ENCODE peak calls at places on chromosomes 13 and 19, in four cellular contexts. X is Peyer's patch, Y is GM23248, K is gastrocnemius medialis. E is an unnamed sample.

GRCh38 chr13:113210834-113211233 is 1.4 kb downstream of the CUL4A start:
- DNase-seq in X (no peak), Y (no peak), K (no peak), E (no peak)

GRCh38 chr13:30690282-30691188 is 44.8 kb upstream of the ALOX5AP start:
- DNase-seq in X (peak; percentile 56), Y (peak; percentile 96), K (peak; percentile 45), E (peak; percentile 81)

GRCh38 chr13:23753523-23753922 is 135.7 kb downstream of the MIPEP start:
- DNase-seq in X (no peak), Y (peak; percentile 37), K (no peak), E (no peak)

GRCh38 chr13:25881136-25881926 is 170.5 kb downstream of the SHISA2 start:
- DNase-seq in X (no peak), Y (no peak), K (no peak), E (no peak)

GRCh38 chr19:10870955-10871603 is at the start of gene CARM1:
- DNase-seq in X (peak; percentile 99), Y (peak; percentile 99), K (peak; percentile 96), E (peak; percentile 100)

GRCh38 chr19:6464070-6464873 is at the start of gene CRB3:
- DNase-seq in X (peak; percentile 68), Y (no peak), K (no peak), E (no peak)

GRCh38 chr19:18401580-18402112 is 4.2 kb upstream of the LRRC25 start:
- DNase-seq in X (peak; percentile 81), Y (peak; percentile 77), K (peak; percentile 63), E (peak; percentile 79)

GRCh38 chr19:872266-872951 is 12.9 kb downstream of the CFD start:
- DNase-seq in X (peak; percentile 59), Y (peak; percentile 72), K (no peak), E (no peak)

GRCh38 chr13:19864339-19865309 is 1.2 kb upstream of the ZMYM5 start:
- DNase-seq in X (peak; percentile 73), Y (peak; percentile 84), K (peak; percentile 16), E (peak; percentile 68)

GRCh38 chr19:2888739-2889224 is 11.9 kb upstream of the ZNF57 start:
- DNase-seq in X (peak; percentile 62), Y (peak; percentile 36), K (no peak), E (peak; percentile 24)

GRCh38 chr13:50892162-50892944 is 17.2 kb upstream of the RNASEH2B start:
- DNase-seq in X (peak; percentile 84), Y (no peak), K (no peak), E (no peak)

GRCh38 chr19:9885077-9885552 is 50.0 kb downstream of the PIN1 start:
- DNase-seq in X (no peak), Y (peak; percentile 73), K (no peak), E (no peak)

GRCh38 chr19:44260695-44261446 is 1.2 kb downstream of the ZNF233 start:
- DNase-seq in X (no peak), Y (peak; percentile 9), K (no peak), E (no peak)

GRCh38 chr19:16002380-16002779 is 53.6 kb downstream of the OR10H4 start:
- DNase-seq in X (no peak), Y (no peak), K (no peak), E (no peak)

GRCh38 chr19:2550431-2551171 is 74.7 kb downstream of the GADD45B start:
- DNase-seq in X (no peak), Y (peak; percentile 42), K (peak; percentile 72), E (no peak)

GRCh38 chr19:3807574-3808354 is 21.6 kb upstream of the MATK start:
- DNase-seq in X (no peak), Y (no peak), K (no peak), E (no peak)

GRCh38 chr13:59157181-59157580 is 1006.5 kb downstream of the DIAPH3 start:
- DNase-seq in X (no peak), Y (no peak), K (no peak), E (no peak)

GRCh38 chr13:49560270-49561063 is 24.9 kb downstream of the RCBTB1 start:
- DNase-seq in X (no peak), Y (peak; percentile 1), K (no peak), E (no peak)

GRCh38 chr19:7888145-7888825 is at the start of gene LRRC8E:
- DNase-seq in X (no peak), Y (peak; percentile 88), K (no peak), E (no peak)

GRCh38 chr13:94711561-94712286 is 621 bp downstream of the SOX21 start:
- DNase-seq in X (no peak), Y (peak; percentile 39), K (no peak), E (peak; percentile 63)

GRCh38 chr19:3389876-3390361 is 23.5 kb downstream of the NFIC start:
- DNase-seq in X (no peak), Y (peak; percentile 48), K (no peak), E (no peak)

GRCh38 chr19:42207767-42208259 is 9.7 kb downstream of the DEDD2 start:
- DNase-seq in X (no peak), Y (peak; percentile 93), K (no peak), E (no peak)

GRCh38 chr19:1172353-1173159 is 1.5 kb downstream of the SBNO2 start:
- DNase-seq in X (peak; percentile 50), Y (peak; percentile 77), K (peak; percentile 58), E (peak; percentile 86)

GRCh38 chr19:4547303-4548237 is 7.7 kb upstream of the LRG1 start:
- DNase-seq in X (no peak), Y (peak; percentile 23), K (no peak), E (no peak)

GRCh38 chr13:28678809-28679208 is 19.9 kb downstream of the POMP start:
- DNase-seq in X (no peak), Y (no peak), K (no peak), E (no peak)

GRCh38 chr19:19488041-19488874 is 27.1 kb downstream of the TSSK6 start:
- DNase-seq in X (no peak), Y (peak; percentile 16), K (no peak), E (no peak)

GRCh38 chr19:49533551-49534488 is 6.0 kb downstream of the RCN3 start:
- DNase-seq in X (peak; percentile 82), Y (peak; percentile 78), K (peak; percentile 61), E (peak; percentile 87)

GRCh38 chr13:59360108-59360507 is 803.6 kb downstream of the DIAPH3 start:
- DNase-seq in X (no peak), Y (no peak), K (no peak), E (no peak)

GRCh38 chr19:1269478-1270167 is 491 bp downstream of the CIRBP start:
- DNase-seq in X (peak; percentile 79), Y (peak; percentile 96), K (peak; percentile 76), E (peak; percentile 95)

GRCh38 chr13:113138792-113139551 is 16.4 kb downstream of the F10 start:
- DNase-seq in X (no peak), Y (no peak), K (no peak), E (peak; percentile 48)

GRCh38 chr13:111903143-111903542 is 163.8 kb upstream of the SOX1 start:
- DNase-seq in X (no peak), Y (no peak), K (no peak), E (no peak)

GRCh38 chr13:111901301-111901905 is 165.5 kb upstream of the SOX1 start:
- DNase-seq in X (no peak), Y (no peak), K (no peak), E (no peak)

GRCh38 chr13:111904166-111904565 is 162.8 kb upstream of the SOX1 start:
- DNase-seq in X (no peak), Y (no peak), K (no peak), E (no peak)

GRCh38 chr13:111900390-111901180 is 166.4 kb upstream of the SOX1 start:
- DNase-seq in X (no peak), Y (no peak), K (no peak), E (no peak)

DNA sequence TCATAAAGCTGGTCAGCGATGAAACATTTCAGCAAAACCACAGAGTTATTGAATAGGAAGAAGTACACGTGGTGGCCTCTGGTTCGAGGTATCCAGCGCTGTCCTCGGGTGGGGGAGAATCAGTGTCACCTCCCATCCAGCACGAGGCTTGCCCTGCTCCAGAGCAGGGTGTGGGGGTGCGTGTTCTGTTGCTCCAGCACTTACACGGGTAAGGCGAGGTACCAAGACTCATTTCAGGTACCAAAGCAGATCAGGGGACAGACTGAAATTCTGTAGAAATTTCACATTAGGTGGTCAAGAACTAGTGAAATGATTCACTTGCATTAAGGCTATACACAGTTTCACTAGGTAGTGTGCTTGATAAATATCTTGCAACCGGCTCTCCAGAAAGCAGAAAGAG is 164.2 kb upstream of the SOX1 start:
- DNase-seq in X (no peak), Y (no peak), K (no peak), E (peak; percentile 55)
- H3K4me1 ChIP-seq in X (no peaks in the 10 kb centered on the region), Y (no peaks in the 10 kb centered on the region), K (no peaks in the 10 kb centered on the region), E (no peaks in the 10 kb centered on the region)

GRCh38 chr13:77375554-77375953 is 48.7 kb upstream of the MYCBP2 start:
- DNase-seq in X (no peak), Y (peak; percentile 49), K (no peak), E (no peak)

GRCh38 chr13:77379508-77379907 is 52.6 kb upstream of the MYCBP2 start:
- DNase-seq in X (no peak), Y (peak; percentile 23), K (no peak), E (no peak)

GRCh38 chr13:77374786-77375185 is 47.9 kb upstream of the MYCBP2 start:
- DNase-seq in X (no peak), Y (no peak), K (no peak), E (no peak)

GRCh38 chr13:77378662-77379061 is 51.8 kb upstream of the MYCBP2 start:
- DNase-seq in X (no peak), Y (no peak), K (no peak), E (no peak)

DNA sequence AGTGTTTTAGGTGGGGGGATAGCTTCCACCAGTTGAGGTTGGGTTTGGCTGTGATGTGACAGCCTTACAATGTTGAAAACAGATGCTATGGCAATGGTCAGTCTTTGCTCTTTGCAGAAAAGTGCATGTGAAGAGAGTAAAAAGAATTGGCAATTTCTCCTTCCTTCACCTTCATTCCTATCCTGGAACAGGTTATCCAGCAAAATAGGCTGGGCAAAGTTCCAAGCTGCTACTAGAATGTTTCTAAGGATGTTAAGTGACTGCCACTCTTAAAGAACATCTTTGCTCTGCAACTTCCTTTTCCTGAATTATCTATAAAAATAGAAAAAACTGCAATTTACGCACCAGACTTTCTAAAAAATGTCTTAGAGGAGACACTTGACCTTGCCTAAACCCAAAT is 50.1 kb upstream of the MYCBP2 start:
- DNase-seq in X (no peak), Y (no peak), K (no peak), E (no peak)
- H3K4me1 ChIP-seq in X (no peaks in the 10 kb centered on the region), Y (peaks cover 3% of the 10 kb centered on the region), K (no peaks in the 10 kb centered on the region), E (no peaks in the 10 kb centered on the region)

GRCh38 chr13:53417601-53418000 is 389.0 kb downstream of the OLFM4 start:
- DNase-seq in X (no peak), Y (no peak), K (no peak), E (no peak)
- H3K4me1 ChIP-seq in X (no peaks in the 10 kb centered on the region), Y (no peaks in the 10 kb centered on the region), K (no peaks in the 10 kb centered on the region), E (no peaks in the 10 kb centered on the region)

GRCh38 chr13:106525865-106526264 is 9.6 kb downstream of the EFNB2 start:
- DNase-seq in X (no peak), Y (no peak), K (no peak), E (no peak)

GRCh38 chr13:106528711-106529414 is 6.6 kb downstream of the EFNB2 start:
- DNase-seq in X (no peak), Y (no peak), K (no peak), E (no peak)

GRCh38 chr13:106526748-106527488 is 8.5 kb downstream of the EFNB2 start:
- DNase-seq in X (no peak), Y (no peak), K (no peak), E (no peak)

GRCh38 chr13:106529415-106530208 is 5.8 kb downstream of the EFNB2 start:
- DNase-seq in X (no peak), Y (no peak), K (no peak), E (no peak)

DNA sequence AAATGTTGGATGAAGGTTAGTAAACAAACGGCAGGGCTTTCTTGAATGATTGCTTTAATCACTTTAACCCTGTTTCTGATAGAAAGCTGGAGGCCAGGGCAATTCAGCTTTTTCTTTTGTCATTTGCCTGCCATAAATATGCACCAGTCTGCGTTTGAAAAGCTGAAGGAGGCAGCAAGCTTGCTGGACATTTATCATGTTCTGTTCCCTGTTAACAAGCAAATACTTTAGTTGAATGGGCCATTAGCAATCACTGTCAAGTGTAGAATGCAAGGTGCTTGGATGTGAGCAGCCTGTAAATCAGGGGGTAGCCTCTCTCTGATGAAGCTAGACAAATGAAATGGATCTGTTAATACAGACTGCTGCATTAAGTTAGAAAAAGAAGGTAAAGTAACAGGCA is 7.7 kb downstream of the EFNB2 start:
- DNase-seq in X (no peak), Y (no peak), K (no peak), E (no peak)
- H3K4me1 ChIP-seq in X (peaks cover 3% of the 10 kb centered on the region), Y (no peaks in the 10 kb centered on the region), K (peaks cover 22% of the 10 kb centered on the region), E (peaks cover 8% of the 10 kb centered on the region)

E was measured in tibial artery.